ENCODE peak calls at places on chromosomes 2 and 18, in six cellular contexts. One of them, this sample, is unnamed.

GRCh38 chr2:100182494-100183355 is 40.3 kb upstream of the AFF3 start:
- DNase-seq in HCT116: no peak
- DNase-seq in HFF-Myc: no peak
- DNase-seq in AG09309: peak
- DNase-seq in left lung: no peak
- DNase-seq in GM12864: no peak
- DNase-seq in this sample: no peak

GRCh38 chr2:99297990-99298389 is 3.0 kb downstream of the LYG1 start:
- DNase-seq in HCT116: no peak
- DNase-seq in HFF-Myc: no peak
- DNase-seq in AG09309: no peak
- DNase-seq in left lung: no peak
- DNase-seq in GM12864: no peak
- DNase-seq in this sample: peak

GRCh38 chr2:240627736-240628506 is 2.6 kb downstream of the GPR35 start:
- DNase-seq in HCT116: no peak
- DNase-seq in HFF-Myc: no peak
- DNase-seq in AG09309: no peak
- DNase-seq in left lung: no peak
- DNase-seq in GM12864: no peak
- DNase-seq in this sample: no peak

GRCh38 chr18:75169411-75169810 is 39.5 kb downstream of the PTGR3 start:
- DNase-seq in HCT116: no peak
- DNase-seq in HFF-Myc: no peak
- DNase-seq in AG09309: no peak
- DNase-seq in left lung: no peak
- DNase-seq in GM12864: no peak
- DNase-seq in this sample: no peak

GRCh38 chr2:207107551-207107950 is 58.2 kb downstream of the KLF7 start:
- DNase-seq in HCT116: no peak
- DNase-seq in HFF-Myc: no peak
- DNase-seq in AG09309: no peak
- DNase-seq in left lung: no peak
- DNase-seq in GM12864: no peak
- DNase-seq in this sample: no peak

GRCh38 chr2:43075054-43075593 is 151.3 kb downstream of the ZFP36L2 start:
- DNase-seq in HCT116: no peak
- DNase-seq in HFF-Myc: peak
- DNase-seq in AG09309: peak
- DNase-seq in left lung: peak
- DNase-seq in GM12864: no peak
- DNase-seq in this sample: peak

GRCh38 chr2:203580846-203581245 is 45.7 kb upstream of the RAPH1 start:
- DNase-seq in HCT116: no peak
- DNase-seq in HFF-Myc: no peak
- DNase-seq in AG09309: no peak
- DNase-seq in left lung: no peak
- DNase-seq in GM12864: no peak
- DNase-seq in this sample: no peak

GRCh38 chr2:49839818-49840217 is 685.5 kb upstream of the FSHR start:
- DNase-seq in HCT116: no peak
- DNase-seq in HFF-Myc: no peak
- DNase-seq in AG09309: no peak
- DNase-seq in left lung: no peak
- DNase-seq in GM12864: no peak
- DNase-seq in this sample: no peak

GRCh38 chr2:11588228-11589110 is 54.6 kb downstream of the GREB1 start:
- DNase-seq in HCT116: no peak
- DNase-seq in HFF-Myc: no peak
- DNase-seq in AG09309: no peak
- DNase-seq in left lung: no peak
- DNase-seq in GM12864: no peak
- DNase-seq in this sample: peak

GRCh38 chr2:138633049-138633448 is 131.5 kb downstream of the SPOPL start:
- DNase-seq in HCT116: no peak
- DNase-seq in HFF-Myc: no peak
- DNase-seq in AG09309: no peak
- DNase-seq in left lung: no peak
- DNase-seq in GM12864: no peak
- DNase-seq in this sample: no peak

GRCh38 chr2:217851191-217852020 is 151.4 kb downstream of the TNS1 start:
- DNase-seq in HCT116: no peak
- DNase-seq in HFF-Myc: no peak
- DNase-seq in AG09309: peak
- DNase-seq in left lung: no peak
- DNase-seq in GM12864: no peak
- DNase-seq in this sample: peak

GRCh38 chr2:97950329-97951154 is 45.2 kb downstream of the TMEM131 start:
- DNase-seq in HCT116: no peak
- DNase-seq in HFF-Myc: peak
- DNase-seq in AG09309: peak
- DNase-seq in left lung: no peak
- DNase-seq in GM12864: no peak
- DNase-seq in this sample: peak

GRCh38 chr2:232477751-232478510 is 9.7 kb downstream of the ECEL1 start:
- DNase-seq in HCT116: no peak
- DNase-seq in HFF-Myc: no peak
- DNase-seq in AG09309: no peak
- DNase-seq in left lung: peak
- DNase-seq in GM12864: no peak
- DNase-seq in this sample: no peak

GRCh38 chr2:155842103-155842502 is 490.4 kb downstream of the NR4A2 start:
- DNase-seq in HCT116: no peak
- DNase-seq in HFF-Myc: no peak
- DNase-seq in AG09309: no peak
- DNase-seq in left lung: no peak
- DNase-seq in GM12864: no peak
- DNase-seq in this sample: peak

GRCh38 chr2:43539436-43539835 is 56.4 kb downstream of the THADA start:
- DNase-seq in HCT116: no peak
- DNase-seq in HFF-Myc: no peak
- DNase-seq in AG09309: no peak
- DNase-seq in left lung: no peak
- DNase-seq in GM12864: no peak
- DNase-seq in this sample: no peak

GRCh38 chr2:70930371-70931329 is 5.0 kb upstream of the ATP6V1B1 start:
- DNase-seq in HCT116: no peak
- DNase-seq in HFF-Myc: no peak
- DNase-seq in AG09309: no peak
- DNase-seq in left lung: no peak
- DNase-seq in GM12864: no peak
- DNase-seq in this sample: no peak

GRCh38 chr18:57091231-57091630 is 55.7 kb upstream of the BOD1L2 start:
- DNase-seq in HCT116: no peak
- DNase-seq in HFF-Myc: no peak
- DNase-seq in AG09309: no peak
- DNase-seq in left lung: no peak
- DNase-seq in GM12864: no peak
- DNase-seq in this sample: no peak

GRCh38 chr18:45806226-45806625 is 19.2 kb upstream of the SIGLEC15 start:
- DNase-seq in HCT116: no peak
- DNase-seq in HFF-Myc: no peak
- DNase-seq in AG09309: no peak
- DNase-seq in left lung: no peak
- DNase-seq in GM12864: no peak
- DNase-seq in this sample: peak

GRCh38 chr2:202510911-202511310 is 123.9 kb upstream of the FAM117B start:
- DNase-seq in HCT116: no peak
- DNase-seq in HFF-Myc: no peak
- DNase-seq in AG09309: no peak
- DNase-seq in left lung: no peak
- DNase-seq in GM12864: no peak
- DNase-seq in this sample: peak

GRCh38 chr2:240211096-240211495 is 70.6 kb upstream of the OTOS start:
- DNase-seq in HCT116: no peak
- DNase-seq in HFF-Myc: no peak
- DNase-seq in AG09309: no peak
- DNase-seq in left lung: peak
- DNase-seq in GM12864: no peak
- DNase-seq in this sample: no peak

GRCh38 chr2:144275340-144275739 is 244.6 kb downstream of the ZEB2 start:
- DNase-seq in HCT116: no peak
- DNase-seq in HFF-Myc: no peak
- DNase-seq in AG09309: no peak
- DNase-seq in left lung: no peak
- DNase-seq in GM12864: no peak
- DNase-seq in this sample: no peak

GRCh38 chr2:144660518-144661316 is 140.8 kb upstream of the ZEB2 start:
- DNase-seq in HCT116: no peak
- DNase-seq in HFF-Myc: no peak
- DNase-seq in AG09309: no peak
- DNase-seq in left lung: no peak
- DNase-seq in GM12864: no peak
- DNase-seq in this sample: peak

GRCh38 chr2:166802475-166802874 is 85.8 kb upstream of the XIRP2 start:
- DNase-seq in HCT116: no peak
- DNase-seq in HFF-Myc: no peak
- DNase-seq in AG09309: no peak
- DNase-seq in left lung: no peak
- DNase-seq in GM12864: no peak
- DNase-seq in this sample: no peak

GRCh38 chr2:18046558-18046957 is 168.1 kb downstream of the KCNS3 start:
- DNase-seq in HCT116: no peak
- DNase-seq in HFF-Myc: peak
- DNase-seq in AG09309: peak
- DNase-seq in left lung: no peak
- DNase-seq in GM12864: no peak
- DNase-seq in this sample: peak

GRCh38 chr2:143452817-143453462 is 323.7 kb downstream of the ARHGAP15 start:
- DNase-seq in HCT116: no peak
- DNase-seq in HFF-Myc: no peak
- DNase-seq in AG09309: no peak
- DNase-seq in left lung: no peak
- DNase-seq in GM12864: no peak
- DNase-seq in this sample: no peak

GRCh38 chr18:60684843-60685513 is 312.4 kb upstream of the MC4R start:
- DNase-seq in HCT116: peak
- DNase-seq in HFF-Myc: no peak
- DNase-seq in AG09309: peak
- DNase-seq in left lung: no peak
- DNase-seq in GM12864: no peak
- DNase-seq in this sample: peak

GRCh38 chr18:36309436-36310391 is 12.2 kb downstream of the FHOD3 start:
- DNase-seq in HCT116: peak
- DNase-seq in HFF-Myc: peak
- DNase-seq in AG09309: peak
- DNase-seq in left lung: peak
- DNase-seq in GM12864: no peak
- DNase-seq in this sample: peak

GRCh38 chr2:107354143-107354542 is 468.2 kb upstream of the ST6GAL2 start:
- DNase-seq in HCT116: no peak
- DNase-seq in HFF-Myc: no peak
- DNase-seq in AG09309: no peak
- DNase-seq in left lung: no peak
- DNase-seq in GM12864: no peak
- DNase-seq in this sample: no peak

GRCh38 chr2:150483532-150483931 is 3.9 kb downstream of the RND3 start:
- DNase-seq in HCT116: no peak
- DNase-seq in HFF-Myc: no peak
- DNase-seq in AG09309: no peak
- DNase-seq in left lung: no peak
- DNase-seq in GM12864: no peak
- DNase-seq in this sample: peak
- H3K4me3 ChIP-seq in HCT116: no peak
- H3K4me3 ChIP-seq in HFF-Myc: peak
- H3K4me3 ChIP-seq in AG09309: peak
- H3K4me3 ChIP-seq in left lung: no peak
- H3K4me3 ChIP-seq in GM12864: no peak
- H3K4me3 ChIP-seq in this sample: peak

GRCh38 chr2:38149533-38149932 is 73.6 kb upstream of the CYP1B1 start:
- DNase-seq in HCT116: no peak
- DNase-seq in HFF-Myc: no peak
- DNase-seq in AG09309: no peak
- DNase-seq in left lung: no peak
- DNase-seq in GM12864: no peak
- DNase-seq in this sample: no peak
- TF ChIP-seq CTCF in HCT116: no peak
- TF ChIP-seq CTCF in HFF-Myc: no peak
- TF ChIP-seq CTCF in AG09309: no peak
- TF ChIP-seq CTCF in left lung: no peak
- TF ChIP-seq CTCF in GM12864: no peak
- TF ChIP-seq CTCF in this sample: no peak

DNA sequence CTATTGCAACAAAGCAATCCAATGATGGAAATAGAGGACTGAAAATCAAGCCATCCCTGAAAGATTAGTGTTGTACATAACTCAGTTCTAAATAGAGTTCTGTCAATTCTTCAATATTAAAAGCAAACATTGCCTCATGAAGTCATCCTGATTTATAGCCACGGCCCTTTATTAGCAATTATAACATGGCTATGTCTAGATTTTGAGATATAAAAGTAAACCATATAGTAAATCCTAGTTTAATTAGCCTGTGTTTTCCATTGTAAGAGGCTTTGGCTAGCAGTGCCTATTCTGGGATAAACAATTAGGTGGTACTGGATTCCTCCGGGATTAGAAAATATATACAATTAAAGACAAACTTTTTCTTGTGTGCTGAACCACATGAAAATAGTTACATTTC is 33.2 kb upstream of the VIT start:
- DNase-seq in HCT116: no peak
- DNase-seq in HFF-Myc: no peak
- DNase-seq in AG09309: no peak
- DNase-seq in left lung: no peak
- DNase-seq in GM12864: no peak
- DNase-seq in this sample: no peak
- H3K4me3 ChIP-seq in HCT116: no peak
- H3K4me3 ChIP-seq in HFF-Myc: no peak
- H3K4me3 ChIP-seq in AG09309: no peak
- H3K4me3 ChIP-seq in left lung: no peak
- H3K4me3 ChIP-seq in GM12864: no peak
- H3K4me3 ChIP-seq in this sample: no peak

DNA sequence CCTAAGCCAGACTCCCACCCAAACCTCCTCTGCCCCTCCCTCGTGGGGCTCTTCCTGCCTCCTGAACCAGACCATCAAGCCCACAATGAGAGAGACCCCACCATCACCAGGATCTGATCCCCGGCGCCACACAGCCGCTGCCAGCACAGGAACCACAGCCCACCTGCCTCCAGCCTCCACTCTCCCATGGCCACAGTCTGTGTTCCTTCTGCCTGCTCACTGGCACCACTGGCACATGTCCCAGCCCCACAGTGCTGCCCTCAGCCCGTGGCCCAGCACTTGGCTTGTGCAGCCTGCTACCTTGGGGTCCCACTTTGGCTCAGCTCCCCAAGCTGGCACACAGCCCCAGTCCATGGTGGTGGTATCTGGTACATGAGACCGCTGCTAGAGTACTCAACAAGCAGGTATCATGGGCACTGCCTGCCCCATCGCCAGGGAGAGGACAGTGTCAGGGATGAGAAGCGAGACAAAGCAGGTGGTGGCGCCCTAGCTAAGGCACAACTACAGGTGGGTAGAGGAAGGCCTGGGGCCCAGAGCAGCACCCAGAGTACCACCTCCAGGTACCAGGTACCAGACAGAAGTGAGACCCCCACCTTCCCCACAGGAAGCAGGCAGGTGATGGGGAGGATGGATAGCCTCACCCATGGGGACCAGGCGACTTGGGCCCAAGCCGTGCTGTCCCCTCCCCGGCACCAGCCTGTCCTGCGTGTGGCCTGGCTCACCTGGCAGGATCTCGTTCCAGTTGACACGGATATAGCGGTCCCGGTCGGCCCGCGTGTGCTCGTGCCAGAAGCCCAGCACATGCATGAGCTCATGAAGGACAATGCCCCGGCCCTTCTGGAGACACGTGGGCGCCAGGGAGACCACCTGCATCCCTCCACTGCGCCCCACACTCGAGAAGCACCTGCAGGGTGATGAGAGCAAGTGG is 6.2 kb downstream of the ASTL start:
- DNase-seq in HCT116: no peak
- DNase-seq in HFF-Myc: no peak
- DNase-seq in AG09309: no peak
- DNase-seq in left lung: no peak
- DNase-seq in GM12864: no peak
- DNase-seq in this sample: no peak
- TF ChIP-seq CTCF in HCT116: no peak
- TF ChIP-seq CTCF in HFF-Myc: no peak
- TF ChIP-seq CTCF in AG09309: no peak
- TF ChIP-seq CTCF in left lung: no peak
- TF ChIP-seq CTCF in GM12864: no peak
- TF ChIP-seq CTCF in this sample: no peak